ENCODE peak calls at places on chromosomes 7 and 10, in eight cellular contexts. T is WTC11; N is mammary epithelial cell; U is naive thymus-derived CD8-positive, alpha-beta T cell; C is AG04449; P is effector memory CD4-positive, alpha-beta T cell; G is AG20443; J is heart left ventricle. Y is an unnamed sample.

GRCh38 chr7:84204655-84205054 is 10.1 kb upstream of the SEMA3A start:
- DNase-seq in T (no peak), N (peak; percentile 49), U (no peak), C (no peak), P (no peak), G (peak; percentile 70), J (no peak), Y (peak; percentile 17)

GRCh38 chr7:30163231-30163894 is 28.6 kb downstream of the MTURN start:
- DNase-seq in T (no peak), N (peak; percentile 87), U (no peak), C (no peak), P (no peak), G (no peak), J (peak; percentile 53), Y (peak; percentile 47)

GRCh38 chr7:75937958-75938786 is 23.2 kb downstream of the POR start:
- DNase-seq in T (no peak), N (no peak), U (no peak), C (peak; percentile 82), P (no peak), G (peak; percentile 92), J (peak; percentile 84), Y (peak; percentile 64)

GRCh38 chr7:74013539-74014272 is 14.3 kb upstream of the ELN start:
- DNase-seq in T (no peak), N (no peak), U (no peak), C (no peak), P (no peak), G (no peak), J (peak; percentile 65), Y (peak; percentile 74)

GRCh38 chr10:35341521-35341920 is 5.2 kb downstream of the CCNY start:
- DNase-seq in T (no peak), N (no peak), U (no peak), C (no peak), P (no peak), G (no peak), J (no peak), Y (no peak)

GRCh38 chr10:20988357-20988983 is 91.4 kb upstream of the NEBL start:
- DNase-seq in T (no peak), N (no peak), U (no peak), C (no peak), P (no peak), G (no peak), J (no peak), Y (peak; percentile 41)

GRCh38 chr10:37684765-37685164 is 172.6 kb downstream of the ZNF248 start:
- DNase-seq in T (no peak), N (no peak), U (no peak), C (no peak), P (no peak), G (no peak), J (no peak), Y (no peak)

GRCh38 chr7:47827321-47827720 is 120.9 kb downstream of the PKD1L1 start:
- DNase-seq in T (no peak), N (peak; percentile 23), U (no peak), C (no peak), P (no peak), G (no peak), J (peak; percentile 42), Y (no peak)

GRCh38 chr10:11195017-11195586 is 177.4 kb downstream of the CELF2 start:
- DNase-seq in T (no peak), N (no peak), U (no peak), C (no peak), P (no peak), G (no peak), J (no peak), Y (no peak)

GRCh38 chr7:42135728-42136127 is 101.3 kb downstream of the GLI3 start:
- DNase-seq in T (no peak), N (no peak), U (no peak), C (no peak), P (no peak), G (no peak), J (no peak), Y (no peak)

GRCh38 chr10:11205026-11205772 is 187.5 kb downstream of the CELF2 start:
- DNase-seq in T (no peak), N (no peak), U (no peak), C (no peak), P (no peak), G (no peak), J (no peak), Y (no peak)

GRCh38 chr7:38905026-38905759 is 3.8 kb downstream of the VPS41 start:
- DNase-seq in T (no peak), N (no peak), U (no peak), C (no peak), P (no peak), G (no peak), J (no peak), Y (no peak)

GRCh38 chr7:40329601-40330153 is 194.9 kb downstream of the SUGCT start:
- DNase-seq in T (no peak), N (peak; percentile 49), U (no peak), C (no peak), P (no peak), G (peak; percentile 64), J (no peak), Y (peak; percentile 68)

GRCh38 chr10:120684211-120684610 is 167.0 kb upstream of the WDR11 start:
- DNase-seq in T (no peak), N (no peak), U (no peak), C (no peak), P (no peak), G (no peak), J (no peak), Y (no peak)

GRCh38 chr7:99618726-99619125 is 2.0 kb downstream of the ZSCAN25 start:
- DNase-seq in T (no peak), N (peak; percentile 96), U (no peak), C (peak; percentile 55), P (no peak), G (peak; percentile 48), J (no peak), Y (peak; percentile 72)

GRCh38 chr7:130890176-130891020 is 156.4 kb upstream of the KLF14 start:
- DNase-seq in T (no peak), N (no peak), U (no peak), C (no peak), P (no peak), G (no peak), J (no peak), Y (peak; percentile 75)

GRCh38 chr7:23473848-23474097 is 3.5 kb upstream of the IGF2BP3 start:
- DNase-seq in T (peak; percentile 63), N (no peak), U (no peak), C (no peak), P (no peak), G (no peak), J (no peak), Y (no peak)

GRCh38 chr10:104441601-104442000 is 88.0 kb downstream of the CFAP58 start:
- DNase-seq in T (no peak), N (peak; percentile 74), U (no peak), C (peak; percentile 92), P (no peak), G (peak; percentile 80), J (no peak), Y (peak; percentile 77)

GRCh38 chr7:90530263-90530662 is 60.8 kb downstream of the PTTG1IP2 start:
- DNase-seq in T (no peak), N (peak; percentile 72), U (no peak), C (no peak), P (no peak), G (peak; percentile 9), J (no peak), Y (peak; percentile 79)

GRCh38 chr10:50310560-50311174 is 59.4 kb upstream of the ASAH2 start:
- DNase-seq in T (peak; percentile 76), N (no peak), U (no peak), C (no peak), P (no peak), G (no peak), J (no peak), Y (peak; percentile 54)

GRCh38 chr7:142498364-142498763 is 240.5 kb upstream of the PRSS58 start:
- DNase-seq in T (no peak), N (peak; percentile 66), U (no peak), C (no peak), P (no peak), G (no peak), J (no peak), Y (peak; percentile 16)

GRCh38 chr10:46541735-46542566 is 14.5 kb downstream of the GPRIN2 start:
- DNase-seq in T (peak; percentile 13), N (no peak), U (no peak), C (no peak), P (no peak), G (no peak), J (peak; percentile 24), Y (no peak)

GRCh38 chr10:94042001-94042813 is 48.5 kb downstream of the PLCE1 start:
- DNase-seq in T (no peak), N (peak; percentile 23), U (no peak), C (no peak), P (no peak), G (peak; percentile 76), J (no peak), Y (peak; percentile 54)

GRCh38 chr7:139716156-139716942 is 61.4 kb downstream of the HIPK2 start:
- DNase-seq in T (no peak), N (no peak), U (no peak), C (no peak), P (no peak), G (no peak), J (no peak), Y (no peak)

GRCh38 chr10:80202934-80203834 is 2.2 kb downstream of the ANXA11 start:
- DNase-seq in T (peak; percentile 43), N (peak; percentile 14), U (peak; percentile 56), C (peak; percentile 78), P (peak; percentile 35), G (peak; percentile 79), J (peak; percentile 89), Y (peak; percentile 79)

GRCh38 chr10:70532554-70533188 is 54.1 kb downstream of the PALD1 start:
- DNase-seq in T (no peak), N (no peak), U (no peak), C (no peak), P (no peak), G (no peak), J (no peak), Y (no peak)

Y was measured in MCF 10A.